ENCODE peak calls at places on chromosome 10, in six cellular contexts. O, Z, C, A, G and Q are unnamed samples.
A peak's percentile ranks its signal among the peaks of the same experiment; 100 is the strongest.

GRCh38 chr10:114367676-114368391 is 36.5 kb downstream of the AFAP1L2 start:
- DNase-seq in G (no peak), C (peak; percentile 72), O (peak; percentile 18), Z (no peak), A (no peak), Q (no peak)

GRCh38 chr10:21675157-21675796 is 141.2 kb downstream of the MLLT10 start:
- DNase-seq in C (peak; percentile 14), G (peak; percentile 41), O (peak; percentile 34), A (peak; percentile 34), Z (no peak), Q (no peak)

GRCh38 chr10:53025172-53025651 is 252.6 kb upstream of the MBL2 start:
- DNase-seq in A (no peak), C (no peak), O (no peak), G (peak; percentile 50), Z (no peak), Q (no peak)

GRCh38 chr10:72073677-72074412 is 14.5 kb downstream of the SPOCK2 start:
- DNase-seq in A (no peak), C (no peak), O (no peak), G (no peak), Z (no peak), Q (no peak)

GRCh38 chr10:114767589-114768393 is 53.8 kb upstream of the FHIP2A start:
- DNase-seq in A (peak; percentile 10), C (no peak), G (peak; percentile 56), O (no peak), Z (no peak), Q (no peak)

GRCh38 chr10:48945441-48946143 is 6.0 kb upstream of the LRRC18 start:
- DNase-seq in C (no peak), A (no peak), G (no peak), O (no peak), Z (no peak), Q (no peak)

GRCh38 chr10:93452143-93452542 is 30.0 kb downstream of the MYOF start:
- DNase-seq in G (no peak), C (no peak), A (peak; percentile 36), O (no peak), Z (no peak), Q (no peak)

GRCh38 chr10:92291921-92292860 is 1.2 kb downstream of the MARCHF5 start:
- DNase-seq in A (peak; percentile 58), O (peak; percentile 30), G (peak; percentile 60), Z (no peak), C (peak; percentile 52), Q (peak; percentile 53)

GRCh38 chr10:125083576-125083920 is 76.8 kb downstream of the CTBP2 start:
- DNase-seq in O (peak; percentile 91), C (peak; percentile 95), A (no peak), Z (no peak), G (no peak), Q (no peak)

GRCh38 chr10:6530211-6530840 is 49.8 kb downstream of the PRKCQ start:
- DNase-seq in O (no peak), A (peak; percentile 80), Z (no peak), G (no peak), C (no peak), Q (peak; percentile 90)

GRCh38 chr10:23891301-23891700 is 317.6 kb upstream of the KIAA1217 start:
- DNase-seq in A (no peak), Z (no peak), G (no peak), C (no peak), O (no peak), Q (no peak)

GRCh38 chr10:110192552-110192951 is 14.9 kb upstream of the MXI1 start:
- DNase-seq in Z (no peak), A (peak; percentile 7), G (no peak), O (no peak), C (no peak), Q (no peak)

GRCh38 chr10:34195364-34196057 is 619.6 kb downstream of the PARD3 start:
- DNase-seq in Z (no peak), O (no peak), C (no peak), A (no peak), G (peak; percentile 19), Q (no peak)

GRCh38 chr10:70991140-70992124 is 103.1 kb upstream of the PCBD1 start:
- DNase-seq in Z (no peak), C (no peak), O (no peak), G (no peak), A (no peak), Q (no peak)

GRCh38 chr10:53222806-53223205 is 450.2 kb upstream of the MBL2 start:
- DNase-seq in C (no peak), O (no peak), G (no peak), Z (no peak), A (no peak), Q (no peak)

GRCh38 chr10:4129866-4130455 is 345.0 kb upstream of the KLF6 start:
- DNase-seq in C (peak; percentile 7), O (no peak), Z (no peak), G (no peak), A (no peak), Q (no peak)

GRCh38 chr10:72885953-72886352 is 7.6 kb upstream of the OIT3 start:
- DNase-seq in A (no peak), G (no peak), O (no peak), Z (no peak), C (no peak), Q (no peak)

GRCh38 chr10:90988802-90989201 is 67.9 kb upstream of the ANKRD1 start:
- DNase-seq in O (no peak), G (peak; percentile 8), A (no peak), C (no peak), Z (no peak), Q (no peak)

GRCh38 chr10:4839353-4839752 is 13.3 kb downstream of the AKR1E2 start:
- DNase-seq in O (no peak), G (no peak), Z (no peak), C (no peak), A (no peak), Q (no peak)

GRCh38 chr10:70594161-70594560 is 8.4 kb downstream of the PRF1 start:
- DNase-seq in C (no peak), O (no peak), A (no peak), Z (no peak), G (no peak), Q (no peak)

GRCh38 chr10:44242091-44242490 is 142.8 kb downstream of the CXCL12 start:
- DNase-seq in C (no peak), O (no peak), Z (no peak), G (no peak), A (no peak), Q (no peak)

GRCh38 chr10:15591431-15591830 is 128.3 kb downstream of the ITGA8 start:
- DNase-seq in G (no peak), Z (no peak), O (no peak), C (no peak), A (no peak), Q (no peak)

GRCh38 chr10:133269367-133269766 is 7.3 kb downstream of the ADAM8 start:
- DNase-seq in G (no peak), O (no peak), Z (no peak), C (no peak), A (no peak), Q (no peak)

GRCh38 chr10:133133471-133134231 is 26.4 kb upstream of the KNDC1 start:
- DNase-seq in Z (no peak), G (no peak), C (no peak), O (no peak), A (no peak), Q (no peak)

GRCh38 chr10:54940418-54940817 is 139.4 kb upstream of the PCDH15 start:
- DNase-seq in Z (no peak), C (no peak), A (no peak), O (no peak), G (no peak), Q (no peak)

GRCh38 chr10:33332183-33333031 is 2.1 kb downstream of the NRP1 start:
- DNase-seq in A (no peak), C (no peak), G (peak; percentile 86), Z (no peak), O (no peak), Q (no peak)

GRCh38 chr10:124864421-124865193 is 63.0 kb downstream of the ABRAXAS2 start:
- DNase-seq in Z (no peak), C (peak; percentile 2), A (no peak), G (peak; percentile 51), O (no peak), Q (no peak)

GRCh38 chr10:23422003-23422411 is 16.9 kb upstream of the OTUD1 start:
- DNase-seq in G (no peak), Z (no peak), O (no peak), A (no peak), C (no peak), Q (no peak)

GRCh38 chr10:127013251-127013656 is 108.0 kb downstream of the DOCK1 start:
- DNase-seq in G (no peak), O (no peak), C (no peak), A (no peak), Z (no peak), Q (no peak)

GRCh38 chr10:120941468-120941867 is 90.3 kb downstream of the WDR11 start:
- DNase-seq in Z (no peak), A (no peak), G (no peak), O (no peak), C (no peak), Q (no peak)

GRCh38 chr10:61902448-61903183 is 1.1 kb downstream of the ARID5B start:
- DNase-seq in G (peak; percentile 49), A (peak; percentile 62), O (no peak), Z (no peak), C (peak; percentile 67), Q (peak; percentile 84)

GRCh38 chr10:132810807-132811700 is 25.1 kb upstream of the NKX6-2 start:
- DNase-seq in G (no peak), O (no peak), C (no peak), A (no peak), Z (no peak), Q (no peak)

GRCh38 chr10:47033081-47033480 is 121.9 kb downstream of the PTPN20 start:
- DNase-seq in Z (no peak), A (no peak), O (no peak), G (no peak), C (no peak), Q (no peak)

GRCh38 chr10:2885956-2886296 is 181.4 kb upstream of the PFKP start:
- DNase-seq in G (no peak), Z (no peak), O (no peak), A (no peak), C (no peak), Q (no peak)